ENCODE peak calls at places on chromosome 21, in seven cellular contexts. B is GM18507, I is erythroblast, H is GM13976, F is HEK293T, Y is activated gamma-delta T cell treated with Interleukin-2 at 50 U/mL for 16 hours, K is epithelial cell of esophagus. C is an unnamed sample.

GRCh38 chr21:37204580-37204979 is 62.6 kb downstream of the VPS26C start:
- DNase-seq in H (no peak), Y (no peak), B (no peak), F (no peak), I (no peak), K (no peak), C (no peak)

GRCh38 chr21:46191257-46191685 is 7.0 kb upstream of the SPATC1L start:
- DNase-seq in H (no peak), K (peak), Y (no peak), F (no peak), B (no peak), I (no peak), C (peak)

GRCh38 chr21:45511007-45511406 is 31.2 kb downstream of the SLC19A1 start:
- DNase-seq in B (no peak), Y (no peak), H (no peak), F (no peak), I (no peak), K (no peak), C (no peak)

GRCh38 chr21:45074818-45075605 is 632 bp downstream of the ADARB1 start:
- DNase-seq in K (peak), I (peak), F (peak), B (no peak), H (peak), Y (no peak), C (peak)

GRCh38 chr21:31879911-31880310 is 7.1 kb downstream of the HUNK start:
- DNase-seq in I (no peak), Y (no peak), F (no peak), K (no peak), H (no peak), B (no peak), C (no peak)

GRCh38 chr21:44039828-44040227 is 27.7 kb downstream of the TRAPPC10 start:
- DNase-seq in F (no peak), B (no peak), I (no peak), H (no peak), Y (no peak), K (no peak), C (no peak)

GRCh38 chr21:15023782-15024181 is 41.0 kb downstream of the NRIP1 start:
- DNase-seq in Y (no peak), I (no peak), F (no peak), K (no peak), B (no peak), H (no peak), C (no peak)

GRCh38 chr21:39182016-39182415 is 1.2 kb downstream of the PSMG1 start:
- DNase-seq in K (no peak), B (no peak), F (no peak), H (no peak), Y (no peak), I (peak), C (peak)

GRCh38 chr21:35265170-35265877 is 216.2 kb upstream of the RUNX1 start:
- DNase-seq in F (no peak), I (no peak), B (no peak), K (peak), H (no peak), Y (no peak), C (peak)

GRCh38 chr21:44364151-44365053 is 11.0 kb downstream of the TRPM2 start:
- DNase-seq in B (no peak), Y (no peak), F (no peak), K (no peak), H (no peak), I (no peak), C (no peak)

C was measured in MCF 10A.